ENCODE peak calls at places on chromosomes 1 and 21, in six cellular contexts. G, L, C, Q, K and W are unnamed samples.

GRCh38 chr1:36342426-36343185 is 19.2 kb upstream of the EVA1B start:
- DNase-seq in G (peak), Q (peak), K (peak), L (peak), C (no peak), W (peak)

GRCh38 chr1:217014066-217014465 is 290.8 kb upstream of the ESRRG start:
- DNase-seq in C (no peak), K (no peak), G (no peak), Q (no peak), L (no peak), W (no peak)

GRCh38 chr1:58524353-58524945 is 22.1 kb downstream of the OMA1 start:
- DNase-seq in G (no peak), Q (no peak), C (no peak), K (no peak), L (no peak), W (no peak)

GRCh38 chr1:166570954-166571353 is 268.3 kb upstream of the POGK start:
- DNase-seq in K (no peak), G (no peak), Q (no peak), L (no peak), C (no peak), W (no peak)

GRCh38 chr1:228528612-228529011 is 41.4 kb downstream of the RNF187 start:
- DNase-seq in K (no peak), G (no peak), L (no peak), Q (no peak), C (no peak), W (no peak)

GRCh38 chr1:184791199-184791935 is 36.7 kb upstream of the EDEM3 start:
- DNase-seq in G (no peak), Q (no peak), L (peak), K (no peak), C (no peak), W (no peak)

GRCh38 chr1:222465211-222466041 is 82.5 kb downstream of the HHIPL2 start:
- DNase-seq in K (peak), G (peak), L (peak), Q (peak), C (peak), W (peak)

GRCh38 chr21:27206368-27206982 is 239.6 kb upstream of the ADAMTS5 start:
- DNase-seq in G (no peak), C (no peak), L (peak), Q (peak), K (no peak), W (no peak)

GRCh38 chr1:17663646-17664045 is 91.5 kb upstream of the ACTL8 start:
- DNase-seq in K (no peak), L (no peak), C (no peak), G (no peak), Q (no peak), W (no peak)

GRCh38 chr1:204084247-204084772 is 11.4 kb downstream of the SOX13 start:
- DNase-seq in K (no peak), Q (peak), C (peak), L (no peak), G (no peak), W (peak)

GRCh38 chr1:161119379-161120061 is 1.6 kb downstream of the NIT1 start:
- DNase-seq in Q (peak), C (no peak), K (no peak), G (no peak), L (peak), W (peak)

GRCh38 chr1:54546651-54547348 is 1.2 kb upstream of the ACOT11 start:
- DNase-seq in C (no peak), K (no peak), L (no peak), G (no peak), Q (no peak), W (no peak)

GRCh38 chr1:205338011-205338410 is 16.5 kb upstream of the NUAK2 start:
- DNase-seq in G (no peak), C (no peak), K (no peak), L (no peak), Q (no peak), W (no peak)

GRCh38 chr1:205813755-205814058 is 709 bp upstream of the SLC41A1 start:
- DNase-seq in Q (peak), L (no peak), K (no peak), C (no peak), G (no peak), W (no peak)

GRCh38 chr1:246690100-246690499 is 34.1 kb upstream of the SCCPDH start:
- DNase-seq in Q (no peak), G (no peak), K (no peak), L (no peak), C (no peak), W (no peak)

GRCh38 chr1:65339866-65340483 is 30.6 kb downstream of the DNAJC6 start:
- DNase-seq in G (no peak), L (peak), C (no peak), Q (no peak), K (no peak), W (no peak)

GRCh38 chr21:41778974-41779600 is 12.2 kb upstream of the RIPK4 start:
- DNase-seq in L (no peak), Q (peak), C (no peak), G (no peak), K (no peak), W (no peak)

GRCh38 chr1:224922404-224923164 is 6.9 kb upstream of the DNAH14 start:
- DNase-seq in G (no peak), L (peak), Q (peak), K (no peak), C (no peak), W (no peak)

GRCh38 chr1:154590756-154591155 is 17.2 kb downstream of the ADAR start:
- DNase-seq in C (no peak), L (no peak), Q (no peak), G (no peak), K (no peak), W (no peak)

GRCh38 chr1:232143315-232143886 is 486.5 kb downstream of the SIPA1L2 start:
- DNase-seq in G (no peak), K (no peak), C (no peak), L (peak), Q (no peak), W (peak)

GRCh38 chr1:46133181-46133658 is 791 bp upstream of the PIK3R3 start:
- DNase-seq in L (no peak), G (peak), C (no peak), Q (no peak), K (no peak), W (no peak)

GRCh38 chr1:53956308-53957168 is 10.4 kb downstream of the LRRC42 start:
- DNase-seq in C (no peak), Q (no peak), K (no peak), G (no peak), L (no peak), W (no peak)

GRCh38 chr1:43858324-43858723 is 75.3 kb upstream of the ARTN start:
- DNase-seq in K (peak), C (peak), G (peak), L (peak), Q (peak), W (peak)

GRCh38 chr1:50416150-50416527 is 7.1 kb downstream of the DMRTA2 start:
- DNase-seq in K (no peak), G (no peak), L (no peak), C (no peak), Q (peak), W (no peak)

GRCh38 chr1:178653091-178653490 is 72.0 kb upstream of the RALGPS2 start:
- DNase-seq in K (no peak), Q (no peak), G (no peak), C (no peak), L (peak), W (no peak)

GRCh38 chr1:91555074-91555730 is 54.6 kb downstream of the CDC7 start:
- DNase-seq in C (no peak), G (no peak), Q (no peak), L (no peak), K (no peak), W (no peak)

GRCh38 chr1:39866767-39867166 is 16.5 kb downstream of the TRIT1 start:
- DNase-seq in Q (no peak), K (no peak), C (no peak), L (peak), G (no peak), W (no peak)

GRCh38 chr1:61139324-61140055 is 57.1 kb downstream of the NFIA start:
- DNase-seq in K (no peak), C (no peak), Q (no peak), G (no peak), L (peak), W (no peak)

GRCh38 chr21:42463861-42464515 is 32.0 kb downstream of the RSPH1 start:
- DNase-seq in K (peak), G (no peak), Q (peak), C (no peak), L (peak), W (no peak)

GRCh38 chr1:113980120-113980519 is 846 bp downstream of the OLFML3 start:
- DNase-seq in G (peak), L (peak), C (no peak), Q (no peak), K (peak), W (peak)

GRCh38 chr1:172781513-172782140 is 122.7 kb downstream of the FASLG start:
- DNase-seq in L (peak), K (no peak), C (no peak), Q (no peak), G (no peak), W (no peak)

GRCh38 chr1:190022709-190023108 is 455.0 kb downstream of the BRINP3 start:
- DNase-seq in K (no peak), L (peak), Q (no peak), C (no peak), G (no peak), W (no peak)

GRCh38 chr21:38797470-38797869 is 8.3 kb upstream of the ETS2 start:
- DNase-seq in G (no peak), Q (no peak), K (no peak), L (peak), C (no peak), W (no peak)
- H3K27ac ChIP-seq in G (no peak), Q (no peak), K (no peak), L (no peak), C (no peak), W (no peak)

GRCh38 chr1:180974236-180974635 is 48.4 kb downstream of the STX6 start:
- DNase-seq in Q (no peak), L (peak), G (no peak), K (no peak), C (no peak), W (no peak)
- H3K27ac ChIP-seq in Q (no peak), L (no peak), G (no peak), K (no peak), C (no peak), W (no peak)

DNA sequence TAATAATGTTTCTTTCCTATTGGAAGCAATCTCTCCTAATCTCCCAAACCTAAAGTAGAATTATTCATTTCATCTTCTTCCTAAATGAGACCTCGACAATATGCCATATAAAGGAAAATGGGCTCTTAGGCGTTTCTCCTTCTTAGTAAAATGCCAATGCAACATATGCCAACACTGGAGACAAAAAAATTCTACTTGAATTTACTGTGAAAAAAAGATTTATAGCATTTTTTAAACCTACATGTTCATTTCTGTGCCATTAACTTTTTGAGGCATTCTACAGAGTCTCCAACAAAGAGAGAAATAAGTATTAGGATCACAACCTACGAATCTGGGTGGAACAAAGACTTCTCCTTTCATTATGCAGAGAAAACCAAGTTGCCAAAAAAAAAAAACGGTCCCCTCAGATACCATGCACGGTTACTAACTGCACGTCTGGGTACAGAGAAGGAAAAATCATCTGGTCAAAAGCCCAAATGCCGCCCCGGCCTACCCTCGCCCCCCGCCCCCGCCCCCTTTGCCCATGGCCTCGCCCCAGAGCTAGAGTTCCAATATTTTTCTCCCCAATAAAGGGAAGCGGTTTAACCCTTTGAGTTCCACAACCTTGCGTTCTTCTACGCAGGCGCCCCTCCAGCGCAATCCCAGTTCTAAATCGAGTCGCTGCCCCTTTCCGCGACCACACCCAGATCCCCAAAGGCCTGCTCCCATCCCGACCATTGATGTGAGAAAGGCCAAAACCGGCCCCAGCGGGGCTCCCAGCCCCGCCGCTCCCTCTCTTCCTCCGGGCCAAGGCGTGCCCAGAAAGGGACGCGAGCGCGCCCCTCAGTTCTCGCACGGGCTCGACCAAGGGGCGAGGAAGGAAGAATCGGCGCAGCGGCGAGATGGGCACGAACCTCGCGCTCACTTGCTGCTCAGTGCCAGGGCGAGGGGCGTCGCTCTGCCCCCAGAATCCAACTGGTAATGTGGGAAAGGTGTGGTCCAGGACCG is 982 bp downstream of the WDR47 start:
- DNase-seq in G (peak), K (peak), L (peak), Q (peak), C (peak), W (no peak)
- H3K27ac ChIP-seq in G (peak), K (peak), L (peak), Q (no peak), C (peak), W (no peak)

GRCh38 chr1:6631058-6631457 is 6.4 kb downstream of the THAP3 start:
- DNase-seq in G (no peak), Q (no peak), C (no peak), L (no peak), K (no peak), W (no peak)

GRCh38 chr1:6627031-6627430 is 2.4 kb downstream of the THAP3 start:
- DNase-seq in Q (no peak), K (no peak), G (no peak), L (no peak), C (no peak), W (no peak)

GRCh38 chr1:6630027-6630426 is 5.4 kb downstream of the THAP3 start:
- DNase-seq in Q (no peak), L (no peak), C (no peak), K (no peak), G (no peak), W (no peak)

GRCh38 chr1:6627841-6628545 is 3.3 kb downstream of the THAP3 start:
- DNase-seq in L (no peak), K (no peak), G (no peak), Q (no peak), C (no peak), W (no peak)

GRCh38 chr1:6628971-6629479 is 4.4 kb downstream of the THAP3 start:
- DNase-seq in C (no peak), Q (no peak), G (no peak), L (no peak), K (no peak), W (no peak)
- H3K27ac ChIP-seq in C (no peak), Q (no peak), G (no peak), L (no peak), K (no peak), W (no peak)

GRCh38 chr1:168709896-168710305 is 19.1 kb downstream of the DPT start:
- DNase-seq in K (no peak), Q (no peak), L (peak), G (no peak), C (no peak), W (no peak)
- H3K27ac ChIP-seq in K (no peak), Q (no peak), L (no peak), G (peak), C (peak), W (no peak)

GRCh38 chr1:10117132-10117531 is 84.4 kb downstream of the UBE4B start:
- DNase-seq in Q (no peak), K (no peak), C (peak), L (peak), G (no peak), W (no peak)

GRCh38 chr1:10113501-10113900 is 80.7 kb downstream of the UBE4B start:
- DNase-seq in K (no peak), C (no peak), G (no peak), Q (no peak), L (no peak), W (no peak)

GRCh38 chr1:10117865-10118264 is 85.1 kb downstream of the UBE4B start:
- DNase-seq in C (no peak), Q (no peak), K (no peak), G (no peak), L (peak), W (no peak)

GRCh38 chr1:10109372-10109771 is 76.6 kb downstream of the UBE4B start:
- DNase-seq in L (peak), K (no peak), Q (no peak), C (peak), G (no peak), W (no peak)

GRCh38 chr1:10114746-10115145 is 82.0 kb downstream of the UBE4B start:
- DNase-seq in L (no peak), C (no peak), G (no peak), Q (no peak), K (no peak), W (no peak)
- H3K27ac ChIP-seq in L (no peak), C (no peak), G (no peak), Q (no peak), K (no peak), W (no peak)

DNA sequence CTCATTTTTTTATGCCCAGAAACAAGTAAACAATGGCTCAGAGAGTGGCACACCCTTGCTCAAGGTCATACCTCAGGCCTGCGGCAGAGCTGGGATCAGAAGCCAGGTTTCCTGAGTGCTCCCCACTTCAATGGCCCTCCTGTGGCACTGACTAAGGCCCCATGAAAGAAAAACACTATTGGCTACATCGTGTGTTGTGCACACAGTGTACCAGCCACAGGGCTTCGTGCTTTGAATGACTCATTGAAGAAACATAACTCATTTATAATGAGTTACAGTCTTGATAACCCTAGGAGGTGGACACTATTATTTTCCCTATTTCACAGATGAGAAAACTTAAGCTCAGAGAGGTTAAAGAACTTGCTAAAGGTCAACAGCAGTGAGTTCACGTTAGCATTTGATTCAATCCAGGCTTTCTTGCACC is 91.2 kb downstream of the TRABD2B start:
- DNase-seq in L (no peak), K (no peak), G (no peak), C (no peak), Q (no peak), W (peak)
- H3K27ac ChIP-seq in L (no peak), K (no peak), G (no peak), C (no peak), Q (no peak), W (no peak)

GRCh38 chr1:24121406-24121805 is 9.5 kb upstream of the MYOM3 start:
- DNase-seq in Q (no peak), K (peak), L (no peak), G (no peak), C (no peak), W (no peak)

GRCh38 chr1:24124980-24125379 is 13.0 kb upstream of the MYOM3 start:
- DNase-seq in C (no peak), G (no peak), L (no peak), Q (no peak), K (no peak), W (no peak)

GRCh38 chr1:24126023-24126671 is 14.2 kb upstream of the MYOM3 start:
- DNase-seq in K (no peak), Q (no peak), G (no peak), L (peak), C (no peak), W (no peak)

GRCh38 chr1:24122776-24123175 is 10.8 kb upstream of the MYOM3 start:
- DNase-seq in Q (no peak), G (no peak), L (no peak), C (no peak), K (peak), W (no peak)

GRCh38 chr1:24123611-24124010 is 11.7 kb upstream of the MYOM3 start:
- DNase-seq in Q (no peak), K (no peak), C (no peak), G (no peak), L (no peak), W (no peak)
- H3K27ac ChIP-seq in Q (no peak), K (no peak), C (no peak), G (no peak), L (no peak), W (no peak)